ENCODE peak calls at places on chromosomes 16 and 17, in ten cellular contexts. F is DND-41, L is AG20443, B is non-pigmented ciliary epithelial cell, V is hippocampal formation, X is EH, C is GDM1, R is progenitor cell of endocrine pancreas, U is DMS 273 treated with DMSO at 0.1 percent for 48 hours, Z is T-cell. Y is an unnamed sample.

GRCh38 chr17:6047966-6048365 is 22.2 kb upstream of the WSCD1 start:
- DNase-seq in F (no peak), L (no peak), B (no peak), V (no peak), X (peak; percentile 48), C (no peak), R (no peak), U (no peak), Z (no peak), Y (no peak)

GRCh38 chr16:89505204-89506112 is 2.7 kb upstream of the SPG7 start:
- DNase-seq in F (peak; percentile 91), L (peak; percentile 65), B (peak; percentile 40), V (peak; percentile 50), X (peak; percentile 85), C (peak; percentile 93), R (no peak), U (no peak), Z (peak; percentile 83), Y (peak; percentile 93)

GRCh38 chr17:45398800-45399199 is 33.9 kb downstream of the ARHGAP27 start:
- DNase-seq in F (no peak), L (no peak), B (no peak), V (no peak), X (no peak), C (no peak), R (no peak), U (no peak), Z (no peak), Y (no peak)

GRCh38 chr16:17466876-17467275 is 3.9 kb downstream of the XYLT1 start:
- DNase-seq in F (no peak), L (no peak), B (no peak), V (no peak), X (peak; percentile 46), C (no peak), R (no peak), U (no peak), Z (no peak), Y (no peak)

GRCh38 chr16:70737377-70738082 is 51.7 kb upstream of the MTSS2 start:
- DNase-seq in F (no peak), L (peak; percentile 93), B (no peak), V (peak; percentile 29), X (peak; percentile 97), C (no peak), R (no peak), U (no peak), Z (peak; percentile 70), Y (no peak)

GRCh38 chr17:45855691-45856315 is 11.1 kb downstream of the SPPL2C start:
- DNase-seq in F (no peak), L (no peak), B (no peak), V (no peak), X (peak; percentile 44), C (no peak), R (no peak), U (no peak), Z (no peak), Y (no peak)

GRCh38 chr17:78263063-78263735 is 31.8 kb downstream of the TMEM235 start:
- DNase-seq in F (no peak), L (no peak), B (no peak), V (no peak), X (no peak), C (no peak), R (no peak), U (no peak), Z (no peak), Y (no peak)

GRCh38 chr17:50511058-50511457 is 2.8 kb downstream of the MYCBPAP start:
- DNase-seq in F (no peak), L (no peak), B (no peak), V (no peak), X (peak; percentile 41), C (no peak), R (no peak), U (no peak), Z (no peak), Y (no peak)

GRCh38 chr17:30780343-30780742 is 44.1 kb downstream of the CRLF3 start:
- DNase-seq in F (peak; percentile 30), L (no peak), B (no peak), V (no peak), X (no peak), C (no peak), R (no peak), U (no peak), Z (no peak), Y (no peak)

GRCh38 chr16:64736887-64737286 is 385.0 kb downstream of the CDH11 start:
- DNase-seq in F (no peak), L (no peak), B (no peak), V (no peak), X (peak; percentile 29), C (no peak), R (no peak), U (no peak), Z (no peak), Y (no peak)

GRCh38 chr17:29581583-29582253 is 7.7 kb downstream of the GIT1 start:
- DNase-seq in F (no peak), L (no peak), B (no peak), V (no peak), X (no peak), C (no peak), R (no peak), U (no peak), Z (no peak), Y (peak; percentile 87)

GRCh38 chr16:78494674-78495073 is 395.2 kb downstream of the WWOX start:
- DNase-seq in F (no peak), L (no peak), B (no peak), V (no peak), X (no peak), C (no peak), R (no peak), U (no peak), Z (no peak), Y (no peak)

GRCh38 chr16:25065899-25066298 is 45.6 kb upstream of the LCMT1 start:
- DNase-seq in F (no peak), L (no peak), B (no peak), V (no peak), X (no peak), C (no peak), R (no peak), U (no peak), Z (no peak), Y (no peak)

GRCh38 chr16:58685084-58685449 is 497 bp upstream of the SLC38A7 start:
- DNase-seq in F (no peak), L (no peak), B (no peak), V (no peak), X (no peak), C (no peak), R (no peak), U (no peak), Z (no peak), Y (no peak)

GRCh38 chr17:66466933-66467367 is 164.5 kb downstream of the PRKCA start:
- DNase-seq in F (no peak), L (peak; percentile 91), B (peak; percentile 99), V (no peak), X (peak; percentile 99), C (peak; percentile 20), R (no peak), U (no peak), Z (no peak), Y (peak; percentile 96)

GRCh38 chr17:21081967-21082366 is 39.2 kb upstream of the USP22 start:
- DNase-seq in F (no peak), L (no peak), B (no peak), V (no peak), X (no peak), C (no peak), R (no peak), U (no peak), Z (no peak), Y (peak; percentile 34)

GRCh38 chr17:63989622-63990345 is 8.4 kb upstream of the PRR29 start:
- DNase-seq in F (no peak), L (no peak), B (no peak), V (no peak), X (no peak), C (no peak), R (no peak), U (no peak), Z (no peak), Y (no peak)

GRCh38 chr17:17313350-17313991 is 10.3 kb downstream of the NT5M start:
- DNase-seq in F (peak; percentile 19), L (peak; percentile 29), B (no peak), V (no peak), X (peak; percentile 34), C (no peak), R (peak; percentile 46), U (no peak), Z (peak; percentile 69), Y (peak; percentile 68)

GRCh38 chr17:58092797-58093385 is 9.7 kb downstream of the DYNLL2 start:
- DNase-seq in F (no peak), L (peak; percentile 1), B (no peak), V (no peak), X (no peak), C (no peak), R (no peak), U (no peak), Z (no peak), Y (peak; percentile 16)

GRCh38 chr17:72977768-72978417 is 114.6 kb downstream of the SLC39A11 start:
- DNase-seq in F (no peak), L (no peak), B (no peak), V (no peak), X (peak; percentile 44), C (no peak), R (no peak), U (no peak), Z (no peak), Y (peak; percentile 18)

GRCh38 chr17:40451420-40451819 is 8.2 kb downstream of the IGFBP4 start:
- DNase-seq in F (no peak), L (peak; percentile 87), B (no peak), V (no peak), X (peak; percentile 89), C (no peak), R (no peak), U (no peak), Z (no peak), Y (no peak)

GRCh38 chr16:29852654-29853053 is 10.4 kb downstream of the CDIPT start:
- DNase-seq in F (no peak), L (peak; percentile 58), B (no peak), V (no peak), X (peak; percentile 81), C (no peak), R (no peak), U (no peak), Z (no peak), Y (no peak)

GRCh38 chr16:273547-274421 is 2.0 kb downstream of the RGS11 start:
- DNase-seq in F (no peak), L (no peak), B (no peak), V (no peak), X (no peak), C (no peak), R (no peak), U (no peak), Z (no peak), Y (no peak)

GRCh38 chr17:80832266-80832676 is 159.4 kb upstream of the CHMP6 start:
- DNase-seq in F (peak; percentile 40), L (peak; percentile 65), B (no peak), V (no peak), X (peak; percentile 81), C (no peak), R (no peak), U (peak; percentile 13), Z (no peak), Y (no peak)

GRCh38 chr17:57463103-57463885 is 207.0 kb downstream of the MSI2 start:
- DNase-seq in F (no peak), L (peak; percentile 81), B (peak; percentile 77), V (no peak), X (peak; percentile 93), C (no peak), R (no peak), U (no peak), Z (no peak), Y (peak; percentile 45)

GRCh38 chr16:19284207-19284606 is 1.3 kb upstream of the CLEC19A start:
- DNase-seq in F (no peak), L (no peak), B (no peak), V (peak; percentile 37), X (no peak), C (no peak), R (no peak), U (peak; percentile 85), Z (no peak), Y (peak; percentile 96)

GRCh38 chr17:47883589-47884426 is 12.2 kb upstream of the SP2 start:
- DNase-seq in F (no peak), L (no peak), B (no peak), V (no peak), X (peak; percentile 36), C (no peak), R (no peak), U (no peak), Z (no peak), Y (peak; percentile 9)

GRCh38 chr17:61862105-61862574 is 1.2 kb downstream of the BRIP1 start:
- DNase-seq in F (no peak), L (peak; percentile 8), B (no peak), V (no peak), X (peak; percentile 63), C (no peak), R (no peak), U (no peak), Z (no peak), Y (peak; percentile 39)

Y was measured in MCF 10A.